ENCODE peak calls at places on chromosomes 12 and 14, in five cellular contexts. H is K562, X is A549, A is HepG2, I is GM12878. L is an unnamed sample.

GRCh38 chr14:67622675-67623074 is 3.0 kb downstream of the ARG2 start:
- DNase-seq in H (peak), A (peak), X (no peak), I (no peak), L (peak)

GRCh38 chr12:115868624-115869023 is 408.9 kb downstream of the MED13L start:
- DNase-seq in X (no peak), A (no peak), I (no peak), H (no peak), L (no peak)

GRCh38 chr12:104055686-104056388 is 5.8 kb upstream of the GLT8D2 start:
- DNase-seq in I (no peak), A (no peak), H (no peak), X (no peak), L (no peak)

GRCh38 chr12:86723326-86723725 is 467.1 kb upstream of the MGAT4C start:
- DNase-seq in H (no peak), I (no peak), A (no peak), X (no peak), L (no peak)

GRCh38 chr12:45331552-45331951 is 115.7 kb downstream of the ANO6 start:
- DNase-seq in H (no peak), I (no peak), A (no peak), X (no peak), L (no peak)

GRCh38 chr12:107761502-107761904 is 566 bp upstream of the PRDM4 start:
- DNase-seq in H (no peak), A (no peak), I (no peak), X (no peak), L (peak)

GRCh38 chr14:87483651-87484260 is 509.2 kb downstream of the GALC start:
- DNase-seq in A (no peak), X (no peak), I (no peak), H (no peak), L (no peak)

GRCh38 chr12:15497621-15498285 is 175.4 kb downstream of the PTPRO start:
- DNase-seq in X (no peak), H (no peak), I (no peak), A (no peak), L (no peak)

GRCh38 chr12:21666722-21667121 is 9.1 kb upstream of the LDHB start:
- DNase-seq in I (no peak), A (no peak), X (no peak), H (no peak), L (no peak)

GRCh38 chr14:99479160-99479902 is 1.3 kb downstream of the SETD3 start:
- DNase-seq in X (no peak), I (no peak), H (no peak), A (no peak), L (no peak)

GRCh38 chr12:121711925-121712461 is 559 bp upstream of the TMEM120B start:
- DNase-seq in A (peak), X (peak), H (no peak), I (no peak), L (peak)

GRCh38 chr12:31317471-31318397 is 8.2 kb downstream of the SINHCAF start:
- DNase-seq in A (no peak), I (no peak), H (no peak), X (no peak), L (no peak)

GRCh38 chr14:50977863-50978520 is 33.7 kb upstream of the PYGL start:
- DNase-seq in I (peak), H (no peak), X (no peak), A (no peak), L (no peak)

GRCh38 chr14:104141621-104142091 is 3.3 kb downstream of the KIF26A start:
- DNase-seq in H (no peak), A (no peak), I (no peak), X (no peak), L (no peak)

GRCh38 chr12:111368291-111368683 is 608 bp downstream of the PHETA1 start:
- DNase-seq in X (peak), H (peak), I (no peak), A (no peak), L (no peak)

GRCh38 chr14:54094765-54095164 is 138.1 kb upstream of the BMP4 start:
- DNase-seq in I (no peak), A (no peak), H (no peak), X (no peak), L (no peak)

GRCh38 chr12:69834147-69834546 is 9.1 kb downstream of the MYRFL start:
- DNase-seq in A (no peak), X (no peak), I (no peak), H (no peak), L (no peak)

GRCh38 chr14:61382842-61383241 is 61.5 kb downstream of the PRKCH start:
- DNase-seq in I (no peak), A (no peak), X (no peak), H (no peak), L (no peak)

GRCh38 chr14:67510121-67510520 is 21.6 kb upstream of the TMEM229B start:
- DNase-seq in X (no peak), A (no peak), I (no peak), H (no peak), L (no peak)

GRCh38 chr12:45978108-45978507 is 12.3 kb downstream of the SCAF11 start:
- DNase-seq in A (no peak), X (no peak), I (no peak), H (no peak), L (no peak)

GRCh38 chr12:39429809-39430208 is 13.1 kb downstream of the KIF21A start:
- DNase-seq in H (no peak), A (no peak), I (no peak), X (no peak), L (no peak)

GRCh38 chr12:53427905-53428594 is 4.4 kb downstream of the AMHR2 start:
- DNase-seq in I (no peak), H (peak), A (no peak), X (peak), L (no peak)

GRCh38 chr12:67524861-67525499 is 123.6 kb upstream of the DYRK2 start:
- DNase-seq in I (no peak), X (no peak), H (no peak), A (no peak), L (peak)

GRCh38 chr12:120890963-120891362 is 13.2 kb downstream of the SPPL3 start:
- DNase-seq in A (no peak), I (no peak), X (no peak), H (no peak), L (no peak)

GRCh38 chr14:105152794-105153241 is 15.8 kb downstream of the JAG2 start:
- DNase-seq in X (no peak), H (no peak), A (no peak), I (no peak), L (no peak)

GRCh38 chr12:114681149-114681849 is 2.7 kb downstream of the TBX3 start:
- DNase-seq in I (no peak), H (no peak), A (no peak), X (no peak), L (no peak)

GRCh38 chr12:124422142-124422569 is 127.3 kb downstream of the RFLNA start:
- DNase-seq in A (no peak), H (peak), I (no peak), X (peak), L (no peak)

GRCh38 chr12:103986823-103987222 is 21.2 kb downstream of the TDG start:
- DNase-seq in H (no peak), A (no peak), X (no peak), I (no peak), L (no peak)

GRCh38 chr12:121916719-121917118 is 1.7 kb upstream of the CFAP251 start:
- DNase-seq in H (no peak), X (no peak), A (no peak), I (no peak), L (peak)

GRCh38 chr12:115337693-115338543 is 653.9 kb upstream of the TBX3 start:
- DNase-seq in A (peak), I (no peak), X (peak), H (no peak), L (peak)

GRCh38 chr14:37329189-37330001 is 131.7 kb downstream of the MIPOL1 start:
- DNase-seq in X (peak), H (no peak), I (no peak), A (peak), L (no peak)

GRCh38 chr12:72288436-72288835 is 16.3 kb downstream of the TRHDE start:
- DNase-seq in I (no peak), X (no peak), H (no peak), A (no peak), L (no peak)

GRCh38 chr14:20631821-20632389 is 9.6 kb downstream of the OR6S1 start:
- DNase-seq in H (peak), X (peak), A (peak), I (no peak), L (peak)

DNA sequence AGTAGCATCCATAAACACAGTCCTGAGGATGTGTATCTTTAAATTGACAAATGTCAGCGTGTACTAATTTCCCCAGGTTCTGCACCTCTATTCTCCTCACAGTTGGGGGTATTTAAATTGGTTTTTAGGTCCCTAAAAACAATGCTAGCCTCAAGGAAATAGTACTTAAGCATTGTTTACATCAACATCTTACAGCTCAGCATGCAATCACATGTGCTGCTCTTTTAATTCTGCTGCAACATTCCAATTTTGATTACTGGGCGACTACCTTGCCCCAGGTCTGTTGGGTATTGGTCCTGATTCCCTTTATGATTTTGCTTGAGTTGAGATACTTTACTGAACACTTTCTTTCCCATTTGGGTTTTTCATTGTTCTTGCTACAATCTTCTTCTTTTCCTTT is 616.6 kb downstream of the CCER1 start:
- DNase-seq in A (no peak), X (no peak), H (no peak), I (no peak), L (peak)
- TF ChIP-seq JUNB in A (no peak), X (no peak), H (no peak), I (no peak), L (no peak)

GRCh38 chr12:13044859-13045384 is 741 bp downstream of the FAM234B start:
- DNase-seq in A (no peak), H (no peak), I (no peak), X (no peak), L (no peak)
- TF ChIP-seq REST in A (no peak), H (no peak), I (no peak), X (peak), L (no peak)

DNA sequence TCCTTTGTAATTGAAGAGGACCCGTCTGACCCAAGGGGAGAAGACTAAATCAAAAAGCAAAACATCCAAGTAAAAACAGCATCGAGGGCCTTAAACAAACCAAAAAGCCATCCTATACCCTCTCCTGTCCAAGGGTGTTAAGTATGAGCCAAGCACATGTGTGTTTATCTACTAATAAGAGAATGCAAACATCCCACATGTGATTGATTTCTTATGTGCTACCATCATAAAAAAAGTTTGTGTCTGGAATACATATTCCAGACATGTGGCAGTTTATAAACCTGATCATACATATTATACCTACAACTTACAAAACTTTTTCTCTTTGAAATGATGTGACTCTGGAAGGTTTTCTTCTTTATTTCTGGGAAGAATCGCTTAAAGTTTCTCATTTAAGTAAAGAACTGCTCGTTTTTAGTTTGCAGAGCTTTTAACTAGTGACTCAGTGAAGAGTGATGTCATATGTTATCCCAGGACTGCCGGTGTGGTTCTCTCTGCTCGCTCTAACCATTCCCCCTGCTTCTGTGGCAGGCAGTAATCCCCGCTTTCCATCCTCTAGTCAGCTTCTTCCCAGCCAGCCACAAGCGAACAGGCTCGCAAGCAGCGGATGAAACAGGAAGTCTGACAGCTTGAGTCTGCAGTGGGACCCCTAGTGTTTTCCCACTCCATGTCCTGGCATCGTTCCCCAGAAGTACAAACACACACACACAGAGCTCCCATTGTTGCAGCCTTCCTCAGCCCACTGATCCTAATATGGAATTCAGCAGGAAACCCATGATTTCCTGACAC is 431 bp upstream of the RHOJ start:
- DNase-seq in X (no peak), A (peak), H (no peak), I (no peak), L (peak)
- TF ChIP-seq JUNB in X (no peak), A (no peak), H (no peak), I (no peak), L (no peak)

GRCh38 chr12:76455582-76456345 is 103.8 kb downstream of the OSBPL8 start:
- DNase-seq in A (peak), H (peak), X (peak), I (peak), L (peak)
- TF ChIP-seq REST in A (no peak), H (no peak), X (no peak), I (no peak), L (no peak)

GRCh38 chr12:79690156-79690605 is 583 bp downstream of the PAWR start:
- DNase-seq in I (no peak), X (no peak), A (peak), H (no peak), L (peak)
- TF ChIP-seq JUNB in I (no peak), X (no peak), A (no peak), H (no peak), L (no peak)

L was measured in GM23338.